ENCODE peak calls at places on chromosomes 2 and 18, in ten cellular contexts. D, V, I, O, U, X, B, C, Z and H are unnamed samples.

GRCh38 chr2:37688771-37689468 is 17.5 kb upstream of the CDC42EP3 start:
- DNase-seq in D (no peak), V (peak; percentile 11), I (no peak), O (no peak), U (no peak), X (peak; percentile 94), B (no peak), C (no peak), Z (peak; percentile 97), H (peak; percentile 90)

GRCh38 chr18:50268022-50268747 is 1.9 kb upstream of the CFAP53 start:
- DNase-seq in D (peak; percentile 81), V (no peak), I (peak; percentile 82), O (no peak), U (peak; percentile 85), X (peak; percentile 61), B (peak; percentile 62), C (peak; percentile 26), Z (peak; percentile 60), H (peak; percentile 31)

GRCh38 chr2:88016948-88017779 is 817 bp upstream of the RNU2-63P start:
- DNase-seq in D (peak; percentile 77), V (no peak), I (no peak), O (peak; percentile 59), U (peak; percentile 66), X (peak; percentile 53), B (peak; percentile 16), C (peak; percentile 56), Z (peak; percentile 63), H (peak; percentile 9)

GRCh38 chr2:8514274-8514662 is 167.6 kb upstream of the ID2 start:
- DNase-seq in D (no peak), V (no peak), I (no peak), O (no peak), U (no peak), X (no peak), B (no peak), C (no peak), Z (no peak), H (no peak)

GRCh38 chr2:20182241-20182931 is 42.5 kb downstream of the SDC1 start:
- DNase-seq in D (no peak), V (peak; percentile 98), I (peak; percentile 86), O (no peak), U (no peak), X (peak; percentile 87), B (no peak), C (peak; percentile 52), Z (no peak), H (peak; percentile 77)

GRCh38 chr2:85457877-85458316 is 39.4 kb downstream of the SH2D6 start:
- DNase-seq in D (no peak), V (peak; percentile 98), I (peak; percentile 75), O (peak; percentile 95), U (no peak), X (peak; percentile 63), B (no peak), C (no peak), Z (peak; percentile 89), H (peak; percentile 55)

GRCh38 chr2:73009177-73009839 is 62.2 kb downstream of the SFXN5 start:
- DNase-seq in D (no peak), V (no peak), I (no peak), O (no peak), U (no peak), X (no peak), B (no peak), C (no peak), Z (no peak), H (no peak)

GRCh38 chr2:229231885-229232284 is 39.2 kb downstream of the PID1 start:
- DNase-seq in D (no peak), V (no peak), I (no peak), O (no peak), U (no peak), X (no peak), B (no peak), C (no peak), Z (no peak), H (no peak)

GRCh38 chr2:220279840-220280239 is 652.4 kb downstream of the SLC4A3 start:
- DNase-seq in D (no peak), V (peak; percentile 64), I (peak; percentile 66), O (no peak), U (no peak), X (peak; percentile 73), B (no peak), C (no peak), Z (no peak), H (peak; percentile 65)

GRCh38 chr2:96324716-96325037 is 440 bp upstream of the ITPRIPL1 start:
- DNase-seq in D (no peak), V (no peak), I (no peak), O (no peak), U (no peak), X (no peak), B (no peak), C (no peak), Z (no peak), H (no peak)

GRCh38 chr2:82986899-82987298 is 1472.2 kb downstream of the SUCLG1 start:
- DNase-seq in D (no peak), V (no peak), I (no peak), O (no peak), U (no peak), X (no peak), B (no peak), C (no peak), Z (no peak), H (no peak)

GRCh38 chr18:36544036-36544725 is 246.7 kb downstream of the FHOD3 start:
- DNase-seq in D (no peak), V (no peak), I (no peak), O (no peak), U (no peak), X (peak; percentile 58), B (no peak), C (no peak), Z (no peak), H (peak; percentile 45)

GRCh38 chr18:44080054-44080453 is 600.6 kb upstream of the SETBP1 start:
- DNase-seq in D (no peak), V (no peak), I (no peak), O (no peak), U (no peak), X (peak; percentile 63), B (no peak), C (no peak), Z (no peak), H (peak; percentile 57)

DNA sequence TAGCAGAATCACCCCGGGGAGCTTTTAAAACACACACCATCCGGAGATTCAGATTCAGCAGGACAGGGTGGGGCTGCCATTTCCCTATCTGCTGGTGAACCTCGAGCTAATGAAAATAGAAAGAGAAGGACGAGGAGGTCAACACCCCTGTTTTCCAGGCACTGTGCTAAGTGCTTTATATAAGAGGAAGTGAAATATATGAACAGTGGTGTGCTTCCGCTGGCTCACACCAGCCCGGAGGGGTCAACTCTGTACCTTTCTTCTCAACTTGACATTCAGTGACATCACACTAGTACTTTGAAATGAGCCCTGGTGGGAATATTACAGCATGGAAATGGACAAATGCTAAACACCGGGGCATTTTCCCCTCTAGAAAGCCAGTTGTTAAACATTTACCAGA is 108.3 kb upstream of the LTBP1 start:
- DNase-seq in D (no peak), V (no peak), I (no peak), O (no peak), U (no peak), X (no peak), B (peak; percentile 16), C (no peak), Z (no peak), H (no peak)
- TF ChIP-seq EZH2 in D (no peak), V (no peak), I (no peak), O (no peak), U (no peak), X (no peak), B (no peak), C (no peak), Z (no peak), H (no peak)

GRCh38 chr18:966095-967036 is 61.7 kb downstream of the ADCYAP1 start:
- DNase-seq in D (no peak), V (no peak), I (no peak), O (no peak), U (no peak), X (no peak), B (no peak), C (no peak), Z (no peak), H (no peak)

GRCh38 chr18:963276-963675 is 58.6 kb downstream of the ADCYAP1 start:
- DNase-seq in D (no peak), V (no peak), I (no peak), O (no peak), U (no peak), X (no peak), B (no peak), C (no peak), Z (no peak), H (no peak)

GRCh38 chr18:961644-962355 is 57.1 kb downstream of the ADCYAP1 start:
- DNase-seq in D (peak; percentile 25), V (peak; percentile 70), I (peak; percentile 46), O (peak; percentile 32), U (peak; percentile 68), X (peak; percentile 32), B (no peak), C (peak; percentile 62), Z (no peak), H (no peak)

GRCh38 chr18:967037-967576 is 62.4 kb downstream of the ADCYAP1 start:
- DNase-seq in D (no peak), V (no peak), I (no peak), O (no peak), U (no peak), X (peak; percentile 20), B (no peak), C (no peak), Z (no peak), H (no peak)
- H2AFZ ChIP-seq in D (no peak overlapping the region), V (no peak overlapping the region), I (no peak overlapping the region), O (no peak overlapping the region), U (no peak overlapping the region), X (no peak overlapping the region), B (no peak overlapping the region), C (peak overlapping the region; percentile 14), Z (no peak overlapping the region), H (no peak overlapping the region)

GRCh38 chr2:186959486-186959885 is 110.5 kb upstream of the ZSWIM2 start:
- DNase-seq in D (no peak), V (no peak), I (no peak), O (no peak), U (no peak), X (no peak), B (no peak), C (no peak), Z (no peak), H (no peak)
- H3K27ac ChIP-seq in D (no peak overlapping the region), V (no peak overlapping the region), I (no peak overlapping the region), O (no peak overlapping the region), U (no peak overlapping the region), X (no peak overlapping the region), B (no peak overlapping the region), C (no peak overlapping the region), Z (no peak overlapping the region), H (no peak overlapping the region)

DNA sequence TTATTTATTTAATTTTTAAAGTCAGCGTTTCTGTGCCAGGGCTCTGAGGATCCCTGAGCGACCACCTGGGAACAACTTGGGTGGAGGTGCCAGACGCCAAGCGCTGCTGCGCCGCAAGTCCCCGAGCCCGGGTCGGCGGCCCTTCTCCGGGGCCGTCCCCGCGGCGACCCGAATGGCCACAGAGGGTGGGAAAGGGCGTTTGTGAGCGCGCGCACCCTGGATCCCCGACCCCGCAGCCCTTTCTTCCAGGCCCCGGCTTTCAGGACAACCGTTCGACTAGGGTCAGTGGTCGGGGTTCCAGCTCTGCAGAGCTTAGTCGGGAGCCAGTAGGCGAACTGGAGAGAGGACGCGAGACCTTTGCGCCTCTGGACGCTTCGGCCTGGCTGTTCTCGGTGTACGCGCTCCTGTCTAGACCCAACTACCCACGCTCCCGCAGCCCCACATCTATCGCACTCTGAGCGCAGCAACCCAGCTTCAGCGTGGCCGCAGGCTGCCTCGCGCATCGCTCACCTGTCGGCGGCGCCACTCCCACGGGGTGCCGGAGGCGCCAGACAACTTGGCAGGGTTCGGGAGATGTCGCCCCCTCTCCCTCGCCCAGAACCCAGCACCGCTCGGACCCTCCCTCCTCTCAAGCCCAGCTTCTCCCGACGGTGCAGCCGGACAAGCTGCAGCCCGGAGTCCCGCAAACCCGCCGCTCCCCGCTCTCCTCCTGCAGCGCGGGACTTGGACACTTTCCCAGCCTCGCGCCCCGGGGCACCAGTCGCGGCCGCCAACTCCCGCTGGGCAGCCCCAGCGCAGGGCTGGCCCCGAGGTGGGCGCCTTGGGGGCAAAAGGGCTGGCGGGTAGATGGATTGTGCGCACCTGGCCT is 785 bp downstream of the LYPD1 start:
- DNase-seq in D (peak; percentile 72), V (peak; percentile 46), I (peak; percentile 28), O (no peak), U (no peak), X (peak; percentile 43), B (no peak), C (no peak), Z (no peak), H (no peak)
- TF ChIP-seq EZH2 in D (peak; percentile 80), V (no peak), I (peak; percentile 18), O (no peak), U (no peak), X (peak; percentile 26), B (no peak), C (no peak), Z (no peak), H (no peak)